ENCODE peak calls at places on chromosomes 2 and 18, in ten cellular contexts. K is left kidney; R is memory B cell; W is NCI-H446 treated with DMSO at 0.1 percent for 48 hours; J is putamen; N is omental fat pad; D is renal cortical epithelial cell; X is NCI-H2029 treated with DMSO at 0.1 percent for 48 hours; O is stimulated activated CD8-positive, alpha-beta memory T cell treated with anti-CD3 and anti-CD28 coated beads, Interleukin-7, amount 100 ng/mL, for 1 hour; H is HT-29. P is an unnamed sample.

GRCh38 chr2:159713691-159714585 is 1.6 kb downstream of the MARCHF7 start:
- DNase-seq in K (peak), R (no peak), W (no peak), J (peak), N (no peak), D (peak), X (peak), O (no peak), H (peak), P (no peak)

GRCh38 chr2:68726608-68727367 is 7.8 kb upstream of the ARHGAP25 start:
- DNase-seq in K (no peak), R (peak), W (no peak), J (no peak), N (no peak), D (no peak), X (no peak), O (peak), H (no peak), P (no peak)

GRCh38 chr2:7429733-7430132 is 512.5 kb downstream of the RNF144A start:
- DNase-seq in K (no peak), R (no peak), W (no peak), J (no peak), N (no peak), D (no peak), X (no peak), O (no peak), H (no peak), P (peak)

GRCh38 chr2:179266271-179266670 is 1.6 kb upstream of the SESTD1 start:
- DNase-seq in K (no peak), R (no peak), W (no peak), J (no peak), N (no peak), D (no peak), X (no peak), O (no peak), H (no peak), P (no peak)

GRCh38 chr2:37350034-37350433 is 5.6 kb downstream of the QPCT start:
- DNase-seq in K (peak), R (peak), W (peak), J (no peak), N (no peak), D (peak), X (peak), O (no peak), H (peak), P (no peak)

GRCh38 chr18:40249390-40250080 is 1705.5 kb upstream of the PIK3C3 start:
- DNase-seq in K (no peak), R (no peak), W (peak), J (no peak), N (no peak), D (peak), X (no peak), O (no peak), H (no peak), P (no peak)

GRCh38 chr2:181123798-181124217 is 143.4 kb downstream of the UBE2E3 start:
- DNase-seq in K (no peak), R (peak), W (no peak), J (no peak), N (no peak), D (no peak), X (no peak), O (peak), H (no peak), P (no peak)

GRCh38 chr2:19848029-19848750 is 53.6 kb downstream of the TTC32 start:
- DNase-seq in K (no peak), R (no peak), W (no peak), J (no peak), N (no peak), D (no peak), X (no peak), O (no peak), H (no peak), P (no peak)

GRCh38 chr18:3418083-3418482 is 31.9 kb upstream of the TGIF1 start:
- DNase-seq in K (no peak), R (no peak), W (no peak), J (no peak), N (no peak), D (no peak), X (no peak), O (no peak), H (no peak), P (no peak)

GRCh38 chr18:10015288-10015701 is 101.5 kb downstream of the VAPA start:
- DNase-seq in K (peak), R (no peak), W (no peak), J (no peak), N (no peak), D (peak), X (no peak), O (no peak), H (no peak), P (no peak)

GRCh38 chr2:45982096-45982495 is 315.1 kb upstream of the EPAS1 start:
- DNase-seq in K (no peak), R (no peak), W (no peak), J (no peak), N (no peak), D (no peak), X (no peak), O (no peak), H (no peak), P (no peak)

GRCh38 chr2:109695290-109695689 is 81.1 kb downstream of the SOWAHC start:
- DNase-seq in K (no peak), R (no peak), W (no peak), J (no peak), N (no peak), D (no peak), X (no peak), O (no peak), H (no peak), P (no peak)

GRCh38 chr2:128686498-128686861 is 367.8 kb upstream of the HS6ST1 start:
- DNase-seq in K (no peak), R (no peak), W (no peak), J (no peak), N (no peak), D (no peak), X (no peak), O (no peak), H (no peak), P (no peak)

GRCh38 chr2:16678964-16679363 is 13.3 kb upstream of the CYRIA start:
- DNase-seq in K (no peak), R (no peak), W (no peak), J (no peak), N (no peak), D (no peak), X (no peak), O (no peak), H (no peak), P (no peak)

GRCh38 chr18:35178260-35178659 is 62.6 kb upstream of the ZNF397 start:
- DNase-seq in K (no peak), R (no peak), W (peak), J (no peak), N (no peak), D (peak), X (no peak), O (no peak), H (no peak), P (no peak)

GRCh38 chr2:26086155-26086634 is 52.3 kb downstream of the RAB10 start:
- DNase-seq in K (no peak), R (no peak), W (no peak), J (no peak), N (no peak), D (peak), X (no peak), O (no peak), H (no peak), P (no peak)

GRCh38 chr18:57931038-57931437 is 113.0 kb upstream of the NEDD4L start:
- DNase-seq in K (no peak), R (no peak), W (no peak), J (no peak), N (no peak), D (no peak), X (peak), O (no peak), H (no peak), P (no peak)

GRCh38 chr2:142863485-142863921 is 14.0 kb upstream of the KYNU start:
- DNase-seq in K (no peak), R (no peak), W (no peak), J (no peak), N (no peak), D (no peak), X (no peak), O (no peak), H (peak), P (no peak)

GRCh38 chr18:23671564-23671963 is 8.9 kb upstream of the ANKRD29 start:
- DNase-seq in K (no peak), R (no peak), W (no peak), J (no peak), N (no peak), D (no peak), X (no peak), O (no peak), H (no peak), P (no peak)

GRCh38 chr2:97267411-97268074 is 154.6 kb downstream of the ANKRD36 start:
- DNase-seq in K (peak), R (no peak), W (no peak), J (peak), N (no peak), D (no peak), X (no peak), O (no peak), H (peak), P (no peak)

GRCh38 chr2:192546566-192546965 is 351.8 kb upstream of the TMEFF2 start:
- DNase-seq in K (no peak), R (no peak), W (no peak), J (no peak), N (no peak), D (no peak), X (no peak), O (no peak), H (no peak), P (no peak)

GRCh38 chr18:79484661-79485621 is 89.2 kb downstream of the NFATC1 start:
- DNase-seq in K (peak), R (no peak), W (no peak), J (no peak), N (no peak), D (peak), X (no peak), O (no peak), H (peak), P (no peak)

GRCh38 chr2:71700041-71700879 is 246.9 kb downstream of the DYSF start:
- DNase-seq in K (peak), R (no peak), W (no peak), J (no peak), N (no peak), D (no peak), X (no peak), O (no peak), H (no peak), P (no peak)

GRCh38 chr2:2188344-2189111 is 142.5 kb downstream of the MYT1L start:
- DNase-seq in K (no peak), R (no peak), W (no peak), J (no peak), N (no peak), D (no peak), X (no peak), O (no peak), H (no peak), P (no peak)

GRCh38 chr2:113809076-113809475 is 52.6 kb upstream of the SLC35F5 start:
- DNase-seq in K (no peak), R (no peak), W (no peak), J (no peak), N (no peak), D (no peak), X (no peak), O (no peak), H (no peak), P (no peak)

GRCh38 chr2:144341538-144341937 is 178.4 kb downstream of the ZEB2 start:
- DNase-seq in K (no peak), R (no peak), W (no peak), J (no peak), N (no peak), D (no peak), X (no peak), O (no peak), H (no peak), P (no peak)

GRCh38 chr2:27655155-27655951 is 8.1 kb downstream of the SUPT7L start:
- DNase-seq in K (no peak), R (no peak), W (no peak), J (peak), N (no peak), D (peak), X (no peak), O (no peak), H (no peak), P (no peak)

GRCh38 chr18:8763611-8764010 is 58.3 kb downstream of the MTCL1 start:
- DNase-seq in K (no peak), R (no peak), W (no peak), J (no peak), N (no peak), D (no peak), X (no peak), O (no peak), H (no peak), P (no peak)

GRCh38 chr2:26979761-26980160 is 9.3 kb downstream of the MAPRE3 start:
- DNase-seq in K (no peak), R (no peak), W (no peak), J (no peak), N (no peak), D (no peak), X (no peak), O (no peak), H (no peak), P (no peak)

GRCh38 chr2:112880081-112880531 is 30.9 kb upstream of the IL37 start:
- DNase-seq in K (no peak), R (no peak), W (no peak), J (no peak), N (no peak), D (peak), X (no peak), O (no peak), H (no peak), P (no peak)

GRCh38 chr2:29215739-29216608 is 100.8 kb downstream of the CLIP4 start:
- DNase-seq in K (no peak), R (no peak), W (no peak), J (no peak), N (no peak), D (no peak), X (no peak), O (no peak), H (no peak), P (no peak)